ENCODE peak calls at places on chromosome 1, in six cellular contexts. One of them, this sample, is unnamed.

GRCh38 chr1:18339161-18339560 is 141.6 kb upstream of the KLHDC7A start:
- DNase-seq in HCT116: no peak
- DNase-seq in GM23248: no peak
- DNase-seq in hepatocyte: no peak
- DNase-seq in GM23338: no peak
- DNase-seq in PC-3: peak; percentile 26
- DNase-seq in this sample: no peak

GRCh38 chr1:19260211-19261138 is 8.9 kb downstream of the MRTO4 start:
- DNase-seq in GM23338: no peak
- DNase-seq in PC-3: peak; percentile 26
- DNase-seq in HCT116: no peak
- DNase-seq in hepatocyte: peak; percentile 17
- DNase-seq in GM23248: peak; percentile 98
- DNase-seq in this sample: no peak

GRCh38 chr1:197314672-197315071 is 46.6 kb downstream of the CRB1 start:
- DNase-seq in GM23338: no peak
- DNase-seq in hepatocyte: no peak
- DNase-seq in PC-3: no peak
- DNase-seq in HCT116: no peak
- DNase-seq in GM23248: no peak
- DNase-seq in this sample: no peak

GRCh38 chr1:63322248-63322943 is at the start of gene FOXD3:
- DNase-seq in PC-3: peak; percentile 65
- DNase-seq in GM23338: peak; percentile 95
- DNase-seq in GM23248: peak; percentile 71
- DNase-seq in hepatocyte: peak; percentile 74
- DNase-seq in HCT116: peak; percentile 27
- DNase-seq in this sample: no peak

GRCh38 chr1:35748326-35748725 is 21.5 kb downstream of the CLSPN start:
- DNase-seq in HCT116: no peak
- DNase-seq in PC-3: peak; percentile 9
- DNase-seq in GM23248: no peak
- DNase-seq in GM23338: no peak
- DNase-seq in hepatocyte: peak; percentile 11
- DNase-seq in this sample: no peak

GRCh38 chr1:219138747-219139146 is 34.9 kb upstream of the LYPLAL1 start:
- DNase-seq in hepatocyte: no peak
- DNase-seq in GM23338: no peak
- DNase-seq in HCT116: no peak
- DNase-seq in GM23248: no peak
- DNase-seq in PC-3: no peak
- DNase-seq in this sample: no peak

GRCh38 chr1:207463021-207463420 is 8.9 kb downstream of the CR2 start:
- DNase-seq in PC-3: peak; percentile 65
- DNase-seq in HCT116: no peak
- DNase-seq in GM23338: no peak
- DNase-seq in hepatocyte: no peak
- DNase-seq in GM23248: peak; percentile 33
- DNase-seq in this sample: no peak

GRCh38 chr1:110634455-110635281 is 28.5 kb upstream of the KCNA2 start:
- DNase-seq in hepatocyte: peak; percentile 26
- DNase-seq in HCT116: no peak
- DNase-seq in GM23338: no peak
- DNase-seq in PC-3: peak; percentile 49
- DNase-seq in GM23248: peak; percentile 64
- DNase-seq in this sample: no peak

GRCh38 chr1:84300991-84301758 is at the start of gene SAMD13:
- DNase-seq in GM23248: peak; percentile 60
- DNase-seq in HCT116: peak; percentile 79
- DNase-seq in GM23338: no peak
- DNase-seq in PC-3: peak; percentile 70
- DNase-seq in hepatocyte: peak; percentile 70
- DNase-seq in this sample: peak; percentile 75

GRCh38 chr1:190738321-190738720 is 260.7 kb upstream of the BRINP3 start:
- DNase-seq in GM23248: peak; percentile 0
- DNase-seq in GM23338: no peak
- DNase-seq in HCT116: no peak
- DNase-seq in PC-3: peak; percentile 25
- DNase-seq in hepatocyte: no peak
- DNase-seq in this sample: no peak

GRCh38 chr1:41045740-41046139 is 24.2 kb upstream of the SLFNL1 start:
- DNase-seq in GM23248: peak; percentile 62
- DNase-seq in HCT116: no peak
- DNase-seq in GM23338: no peak
- DNase-seq in hepatocyte: no peak
- DNase-seq in PC-3: peak; percentile 30
- DNase-seq in this sample: no peak

GRCh38 chr1:15952317-15953258 is 23.3 kb downstream of the ZBTB17 start:
- DNase-seq in hepatocyte: peak; percentile 40
- DNase-seq in PC-3: peak; percentile 91
- DNase-seq in HCT116: peak; percentile 38
- DNase-seq in GM23248: peak; percentile 98
- DNase-seq in GM23338: peak; percentile 13
- DNase-seq in this sample: no peak

GRCh38 chr1:3245344-3245743 is 176.3 kb downstream of the PRDM16 start:
- DNase-seq in GM23248: no peak
- DNase-seq in GM23338: no peak
- DNase-seq in HCT116: no peak
- DNase-seq in hepatocyte: no peak
- DNase-seq in PC-3: no peak
- DNase-seq in this sample: no peak

GRCh38 chr1:3243304-3243703 is 174.3 kb downstream of the PRDM16 start:
- DNase-seq in hepatocyte: no peak
- DNase-seq in GM23248: no peak
- DNase-seq in PC-3: no peak
- DNase-seq in GM23338: no peak
- DNase-seq in HCT116: no peak
- DNase-seq in this sample: no peak

GRCh38 chr1:3244539-3245315 is 175.7 kb downstream of the PRDM16 start:
- DNase-seq in GM23248: peak; percentile 56
- DNase-seq in GM23338: no peak
- DNase-seq in PC-3: no peak
- DNase-seq in hepatocyte: no peak
- DNase-seq in HCT116: no peak
- DNase-seq in this sample: no peak

GRCh38 chr1:3242408-3243270 is 173.6 kb downstream of the PRDM16 start:
- DNase-seq in hepatocyte: no peak
- DNase-seq in GM23248: no peak
- DNase-seq in GM23338: no peak
- DNase-seq in PC-3: no peak
- DNase-seq in HCT116: no peak
- DNase-seq in this sample: no peak

DNA sequence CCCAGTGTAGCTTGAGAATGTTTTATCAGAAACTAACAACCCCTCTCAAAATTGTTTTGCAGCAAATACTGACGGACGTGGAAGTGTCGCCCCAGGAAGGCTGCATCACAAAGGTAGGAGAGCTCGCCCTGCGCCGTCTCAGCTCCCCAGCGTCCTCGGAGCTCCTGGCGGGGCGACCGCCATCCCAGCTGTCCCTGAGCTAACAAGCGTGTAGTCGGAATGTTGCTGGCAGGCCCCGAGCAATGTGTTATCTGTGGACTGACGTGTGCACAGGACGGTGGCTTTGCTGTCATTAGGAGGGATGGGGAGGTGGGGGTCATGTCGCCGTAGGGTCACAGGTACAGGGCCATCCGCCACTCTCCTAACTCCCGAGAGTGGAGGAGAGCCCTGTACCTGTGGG is 175.0 kb downstream of the PRDM16 start:
- DNase-seq in GM23338: no peak
- DNase-seq in hepatocyte: no peak
- DNase-seq in HCT116: no peak
- DNase-seq in PC-3: no peak
- DNase-seq in GM23248: no peak
- DNase-seq in this sample: no peak
- H3K9me2 ChIP-seq in GM23338: no peaks in the 10 kb centered on the region
- H3K9me2 ChIP-seq in hepatocyte: no peaks in the 10 kb centered on the region
- H3K9me2 ChIP-seq in HCT116: no peaks in the 10 kb centered on the region
- H3K9me2 ChIP-seq in PC-3: no peaks in the 10 kb centered on the region
- H3K9me2 ChIP-seq in GM23248: no peaks in the 10 kb centered on the region
- H3K9me2 ChIP-seq in this sample: no peaks in the 10 kb centered on the region

DNA sequence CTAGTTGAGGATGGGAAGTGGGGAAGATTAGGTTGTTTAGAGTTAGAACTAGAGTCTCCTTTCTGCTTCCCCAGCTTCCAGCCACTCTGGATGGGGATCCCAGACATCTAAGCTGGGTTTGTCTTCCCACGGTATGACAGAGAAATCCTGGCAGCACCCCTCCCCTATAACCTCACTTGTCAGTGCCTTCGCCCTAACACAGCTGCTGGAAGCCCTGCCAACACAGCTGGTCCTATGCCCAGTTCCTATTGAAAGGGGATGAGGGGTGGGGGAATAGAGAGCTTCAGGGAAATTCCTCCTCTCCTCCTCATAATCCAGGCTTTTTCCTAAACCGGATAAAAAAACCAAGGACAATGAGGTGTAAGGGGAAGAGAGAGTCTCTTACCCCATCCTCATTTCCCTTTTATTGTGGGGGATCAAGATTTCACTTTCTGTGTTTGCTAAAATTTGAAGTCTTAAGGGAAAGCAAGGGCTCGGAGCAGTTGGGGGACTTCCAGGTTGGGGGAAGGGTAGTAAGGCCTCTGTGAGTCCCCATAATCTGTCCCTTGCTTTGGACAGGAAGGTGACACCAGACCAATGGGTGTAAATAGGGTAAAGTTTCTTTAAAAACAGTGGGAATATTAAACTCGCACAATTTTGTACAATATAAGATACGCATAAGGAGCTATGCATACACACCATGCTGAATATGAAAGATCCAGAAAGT is 592 bp downstream of the TMOD4 start:
- DNase-seq in HCT116: no peak
- DNase-seq in GM23338: no peak
- DNase-seq in hepatocyte: no peak
- DNase-seq in PC-3: no peak
- DNase-seq in GM23248: peak; percentile 7
- DNase-seq in this sample: no peak
- H3K9me2 ChIP-seq in HCT116: no peaks in the 10 kb centered on the region
- H3K9me2 ChIP-seq in GM23338: no peaks in the 10 kb centered on the region
- H3K9me2 ChIP-seq in hepatocyte: no peaks in the 10 kb centered on the region
- H3K9me2 ChIP-seq in PC-3: no peaks in the 10 kb centered on the region
- H3K9me2 ChIP-seq in GM23248: no peaks in the 10 kb centered on the region
- H3K9me2 ChIP-seq in this sample: no peaks in the 10 kb centered on the region

GRCh38 chr1:232643227-232643626 is 13.3 kb upstream of the SIPA1L2 start:
- DNase-seq in HCT116: no peak
- DNase-seq in GM23338: no peak
- DNase-seq in GM23248: no peak
- DNase-seq in PC-3: peak; percentile 21
- DNase-seq in hepatocyte: no peak
- DNase-seq in this sample: no peak

GRCh38 chr1:232636799-232637198 is 6.9 kb upstream of the SIPA1L2 start:
- DNase-seq in GM23248: no peak
- DNase-seq in hepatocyte: no peak
- DNase-seq in PC-3: no peak
- DNase-seq in HCT116: no peak
- DNase-seq in GM23338: no peak
- DNase-seq in this sample: no peak

GRCh38 chr1:232644209-232644608 is 14.3 kb upstream of the SIPA1L2 start:
- DNase-seq in hepatocyte: no peak
- DNase-seq in GM23338: no peak
- DNase-seq in GM23248: no peak
- DNase-seq in PC-3: no peak
- DNase-seq in HCT116: no peak
- DNase-seq in this sample: no peak

GRCh38 chr1:232635778-232636356 is 5.9 kb upstream of the SIPA1L2 start:
- DNase-seq in GM23248: peak; percentile 83
- DNase-seq in GM23338: peak; percentile 73
- DNase-seq in HCT116: no peak
- DNase-seq in hepatocyte: peak; percentile 72
- DNase-seq in PC-3: peak; percentile 85
- DNase-seq in this sample: peak; percentile 82

GRCh38 chr1:232641507-232641906 is 11.6 kb upstream of the SIPA1L2 start:
- DNase-seq in PC-3: no peak
- DNase-seq in hepatocyte: no peak
- DNase-seq in HCT116: no peak
- DNase-seq in GM23248: no peak
- DNase-seq in GM23338: no peak
- DNase-seq in this sample: no peak
- H3K9me2 ChIP-seq in PC-3: no peaks in the 10 kb centered on the region
- H3K9me2 ChIP-seq in hepatocyte: no peaks in the 10 kb centered on the region
- H3K9me2 ChIP-seq in HCT116: no peaks in the 10 kb centered on the region
- H3K9me2 ChIP-seq in GM23248: no peaks in the 10 kb centered on the region
- H3K9me2 ChIP-seq in GM23338: no peaks in the 10 kb centered on the region
- H3K9me2 ChIP-seq in this sample: no peaks in the 10 kb centered on the region

GRCh38 chr1:177976596-177976995 is 6.7 kb upstream of the SEC16B start:
- DNase-seq in PC-3: no peak
- DNase-seq in GM23338: no peak
- DNase-seq in HCT116: no peak
- DNase-seq in hepatocyte: no peak
- DNase-seq in GM23248: peak; percentile 38
- DNase-seq in this sample: no peak
- H3K9me2 ChIP-seq in PC-3: no peaks in the 10 kb centered on the region
- H3K9me2 ChIP-seq in GM23338: peaks cover 20% of the 10 kb centered on the region
- H3K9me2 ChIP-seq in HCT116: no peaks in the 10 kb centered on the region
- H3K9me2 ChIP-seq in hepatocyte: no peaks in the 10 kb centered on the region
- H3K9me2 ChIP-seq in GM23248: no peaks in the 10 kb centered on the region
- H3K9me2 ChIP-seq in this sample: no peaks in the 10 kb centered on the region